ENCODE peak calls at places on chromosomes 16 and 17, in four cellular contexts. One of them, this sample, is unnamed.

GRCh38 chr17:72502111-72502939 is 381.5 kb downstream of the SOX9 start:
- DNase-seq in prostate gland: peak; percentile 81
- DNase-seq in breast epithelium: no peak
- DNase-seq in testis: no peak
- DNase-seq in this sample: no peak

GRCh38 chr16:51382215-51382614 is 231.1 kb upstream of the SALL1 start:
- DNase-seq in prostate gland: no peak
- DNase-seq in breast epithelium: no peak
- DNase-seq in testis: no peak
- DNase-seq in this sample: no peak

GRCh38 chr16:49503242-49504022 is 129.8 kb downstream of the C16orf78 start:
- DNase-seq in prostate gland: no peak
- DNase-seq in breast epithelium: no peak
- DNase-seq in testis: no peak
- DNase-seq in this sample: peak; percentile 59

GRCh38 chr16:21570676-21571017 is 28.7 kb upstream of the METTL9 start:
- DNase-seq in prostate gland: no peak
- DNase-seq in breast epithelium: no peak
- DNase-seq in testis: no peak
- DNase-seq in this sample: no peak

GRCh38 chr17:44688675-44689491 is 693 bp downstream of the CCDC43 start:
- DNase-seq in prostate gland: no peak
- DNase-seq in breast epithelium: no peak
- DNase-seq in testis: peak; percentile 26
- DNase-seq in this sample: no peak

GRCh38 chr17:61251939-61252865 is 147.4 kb upstream of the TBX2 start:
- DNase-seq in prostate gland: peak; percentile 60
- DNase-seq in breast epithelium: peak; percentile 67
- DNase-seq in testis: peak; percentile 88
- DNase-seq in this sample: peak; percentile 80

GRCh38 chr16:3774156-3774767 is 56.9 kb upstream of the TRAP1 start:
- DNase-seq in prostate gland: no peak
- DNase-seq in breast epithelium: no peak
- DNase-seq in testis: peak; percentile 72
- DNase-seq in this sample: peak; percentile 46

GRCh38 chr17:13557077-13557476 is 44.7 kb downstream of the HS3ST3A1 start:
- DNase-seq in prostate gland: no peak
- DNase-seq in breast epithelium: no peak
- DNase-seq in testis: no peak
- DNase-seq in this sample: no peak

GRCh38 chr17:42312285-42313130 is 24.2 kb downstream of the STAT5A start:
- DNase-seq in prostate gland: peak; percentile 78
- DNase-seq in breast epithelium: peak; percentile 86
- DNase-seq in testis: peak; percentile 90
- DNase-seq in this sample: peak; percentile 96

GRCh38 chr17:45740553-45741330 is 43.4 kb upstream of the CRHR1 start:
- DNase-seq in prostate gland: no peak
- DNase-seq in breast epithelium: no peak
- DNase-seq in testis: peak; percentile 73
- DNase-seq in this sample: peak; percentile 70

GRCh38 chr17:82921426-82921825 is 81.6 kb upstream of the ZNF750 start:
- DNase-seq in prostate gland: no peak
- DNase-seq in breast epithelium: no peak
- DNase-seq in testis: no peak
- DNase-seq in this sample: no peak

GRCh38 chr16:12096828-12097522 is 120.4 kb downstream of the SNX29 start:
- DNase-seq in prostate gland: no peak
- DNase-seq in breast epithelium: no peak
- DNase-seq in testis: no peak
- DNase-seq in this sample: no peak

GRCh38 chr16:82043680-82044584 is 8.9 kb downstream of the HSD17B2 start:
- DNase-seq in prostate gland: no peak
- DNase-seq in breast epithelium: no peak
- DNase-seq in testis: no peak
- DNase-seq in this sample: no peak

GRCh38 chr17:82388223-82388921 is 16.8 kb downstream of the UTS2R start:
- DNase-seq in prostate gland: no peak
- DNase-seq in breast epithelium: no peak
- DNase-seq in testis: no peak
- DNase-seq in this sample: no peak

GRCh38 chr16:85980686-85981085 is 81.7 kb downstream of the IRF8 start:
- DNase-seq in prostate gland: no peak
- DNase-seq in breast epithelium: no peak
- DNase-seq in testis: no peak
- DNase-seq in this sample: no peak

GRCh38 chr17:71396711-71397110 is 724.1 kb upstream of the SOX9 start:
- DNase-seq in prostate gland: no peak
- DNase-seq in breast epithelium: no peak
- DNase-seq in testis: no peak
- DNase-seq in this sample: no peak

GRCh38 chr16:48605518-48606110 is 4.4 kb downstream of the N4BP1 start:
- DNase-seq in prostate gland: no peak
- DNase-seq in breast epithelium: no peak
- DNase-seq in testis: no peak
- DNase-seq in this sample: no peak

GRCh38 chr17:79612468-79613194 is 1.8 kb upstream of the RBFOX3 start:
- DNase-seq in prostate gland: no peak
- DNase-seq in breast epithelium: no peak
- DNase-seq in testis: no peak
- DNase-seq in this sample: no peak

GRCh38 chr17:4947010-4947410 is 1.3 kb downstream of the PFN1 start:
- DNase-seq in prostate gland: no peak
- DNase-seq in breast epithelium: no peak
- DNase-seq in testis: no peak
- DNase-seq in this sample: no peak

GRCh38 chr16:585351-585750 is 4.5 kb upstream of the RAB40C start:
- DNase-seq in prostate gland: no peak
- DNase-seq in breast epithelium: no peak
- DNase-seq in testis: no peak
- DNase-seq in this sample: no peak

GRCh38 chr17:39701012-39701783 is 1.3 kb downstream of the ERBB2 start:
- DNase-seq in prostate gland: no peak
- DNase-seq in breast epithelium: peak; percentile 34
- DNase-seq in testis: no peak
- DNase-seq in this sample: no peak
- TF ChIP-seq POLR2A in prostate gland: peak; percentile 39
- TF ChIP-seq POLR2A in breast epithelium: no peak
- TF ChIP-seq POLR2A in testis: no peak
- TF ChIP-seq POLR2A in this sample: no peak

GRCh38 chr16:83102336-83102735 is 475.6 kb downstream of the CDH13 start:
- DNase-seq in prostate gland: no peak
- DNase-seq in breast epithelium: no peak
- DNase-seq in testis: no peak
- DNase-seq in this sample: no peak
- TF ChIP-seq CTCF in prostate gland: no peak
- TF ChIP-seq CTCF in breast epithelium: no peak
- TF ChIP-seq CTCF in testis: no peak
- TF ChIP-seq CTCF in this sample: no peak

GRCh38 chr17:193426-193810 is 12.0 kb upstream of the DOC2B start:
- DNase-seq in prostate gland: no peak
- DNase-seq in breast epithelium: no peak
- DNase-seq in testis: no peak
- DNase-seq in this sample: no peak

GRCh38 chr17:192666-193425 is 11.4 kb upstream of the DOC2B start:
- DNase-seq in prostate gland: no peak
- DNase-seq in breast epithelium: no peak
- DNase-seq in testis: no peak
- DNase-seq in this sample: no peak

GRCh38 chr17:187130-187529 is 5.7 kb upstream of the DOC2B start:
- DNase-seq in prostate gland: no peak
- DNase-seq in breast epithelium: no peak
- DNase-seq in testis: no peak
- DNase-seq in this sample: no peak

GRCh38 chr17:185445-186138 is 4.1 kb upstream of the DOC2B start:
- DNase-seq in prostate gland: no peak
- DNase-seq in breast epithelium: no peak
- DNase-seq in testis: no peak
- DNase-seq in this sample: no peak

GRCh38 chr17:189444-189843 is 8.0 kb upstream of the DOC2B start:
- DNase-seq in prostate gland: no peak
- DNase-seq in breast epithelium: no peak
- DNase-seq in testis: no peak
- DNase-seq in this sample: no peak
- TF ChIP-seq POLR2A in prostate gland: no peak
- TF ChIP-seq POLR2A in breast epithelium: no peak
- TF ChIP-seq POLR2A in testis: no peak
- TF ChIP-seq POLR2A in this sample: no peak

GRCh38 chr17:6567528-6568185 is 11.3 kb upstream of the PITPNM3 start:
- DNase-seq in prostate gland: peak; percentile 79
- DNase-seq in breast epithelium: peak; percentile 32
- DNase-seq in testis: peak; percentile 34
- DNase-seq in this sample: no peak
- TF ChIP-seq CTCF in prostate gland: no peak
- TF ChIP-seq CTCF in breast epithelium: no peak
- TF ChIP-seq CTCF in testis: no peak
- TF ChIP-seq CTCF in this sample: no peak

GRCh38 chr17:28482551-28483199 is 9.2 kb downstream of the SLC13A2 start:
- DNase-seq in prostate gland: no peak
- DNase-seq in breast epithelium: no peak
- DNase-seq in testis: no peak
- DNase-seq in this sample: no peak
- TF ChIP-seq POLR2A in prostate gland: no peak
- TF ChIP-seq POLR2A in breast epithelium: no peak
- TF ChIP-seq POLR2A in testis: no peak
- TF ChIP-seq POLR2A in this sample: no peak

DNA sequence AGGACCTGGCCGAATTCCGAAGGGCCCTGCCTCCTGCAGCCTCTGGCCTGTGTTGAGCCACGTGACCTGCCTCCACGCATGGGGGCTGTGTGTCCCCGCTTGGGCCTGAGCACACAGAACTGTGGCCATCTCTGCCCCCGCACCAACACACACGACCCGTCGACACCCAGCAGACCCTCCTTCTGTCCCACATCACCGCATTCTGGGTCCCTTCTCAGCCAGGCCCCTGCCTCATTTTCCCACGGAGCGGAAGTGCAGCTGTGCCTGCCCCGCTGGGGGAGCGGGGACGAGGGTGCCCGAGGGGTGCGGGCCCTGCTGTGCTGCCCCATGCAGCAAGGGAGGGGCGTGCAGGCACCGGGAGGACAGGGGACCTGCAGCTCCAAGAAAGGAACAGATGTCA is 18.4 kb downstream of the NDUFAF8 start:
- DNase-seq in prostate gland: no peak
- DNase-seq in breast epithelium: no peak
- DNase-seq in testis: no peak
- DNase-seq in this sample: no peak
- TF ChIP-seq CTCF in prostate gland: no peak
- TF ChIP-seq CTCF in breast epithelium: no peak
- TF ChIP-seq CTCF in testis: no peak
- TF ChIP-seq CTCF in this sample: no peak

GRCh38 chr17:62778990-62779681 is 29.0 kb downstream of the MARCHF10 start:
- DNase-seq in prostate gland: peak; percentile 14
- DNase-seq in breast epithelium: peak; percentile 61
- DNase-seq in testis: peak; percentile 26
- DNase-seq in this sample: peak; percentile 85
- TF ChIP-seq POLR2A in prostate gland: no peak
- TF ChIP-seq POLR2A in breast epithelium: no peak
- TF ChIP-seq POLR2A in testis: no peak
- TF ChIP-seq POLR2A in this sample: no peak